ENCODE peak calls at places on chromosome 6, in seven cellular contexts. K, M, D, C, X, H and T are unnamed samples. For H3K4me1, the result is how much of the 10 kb centered on the place peaks cover.

GRCh38 chr6:132798820-132799538 is 542 bp upstream of the SLC18B1 start:
- DNase-seq in D (peak), K (peak), C (peak), X (peak), H (peak), M (peak), T (peak)

GRCh38 chr6:327538-328183 is 35.4 kb downstream of the DUSP22 start:
- DNase-seq in H (no peak), X (no peak), C (no peak), M (no peak), D (peak), K (no peak), T (no peak)

GRCh38 chr6:159679091-159680077 is 13.7 kb downstream of the SOD2 start:
- DNase-seq in M (no peak), D (no peak), X (no peak), K (no peak), H (no peak), C (no peak), T (no peak)

GRCh38 chr6:130697661-130698535 is 129.3 kb upstream of the SMLR1 start:
- DNase-seq in M (no peak), D (peak), C (no peak), K (no peak), X (no peak), H (peak), T (no peak)

GRCh38 chr6:101212640-101213039 is 180.9 kb upstream of the GRIK2 start:
- DNase-seq in M (no peak), K (no peak), D (no peak), C (no peak), H (no peak), X (no peak), T (no peak)

GRCh38 chr6:25253371-25253770 is 25.8 kb upstream of the CARMIL1 start:
- DNase-seq in H (no peak), M (no peak), K (no peak), C (no peak), D (no peak), X (no peak), T (no peak)

GRCh38 chr6:47235964-47236760 is 73.5 kb downstream of the TNFRSF21 start:
- DNase-seq in C (peak), M (no peak), H (peak), X (peak), D (no peak), K (no peak), T (no peak)

GRCh38 chr6:17902953-17903352 is 84.5 kb downstream of the KIF13A start:
- DNase-seq in X (no peak), C (no peak), M (no peak), H (no peak), K (no peak), D (no peak), T (no peak)

GRCh38 chr6:5422321-5422915 is 161.1 kb downstream of the FARS2 start:
- DNase-seq in M (no peak), X (no peak), D (peak), C (no peak), H (peak), K (peak), T (no peak)

GRCh38 chr6:166612471-166612881 is 14.6 kb downstream of the RPS6KA2 start:
- DNase-seq in H (no peak), D (no peak), K (no peak), C (no peak), M (no peak), X (no peak), T (no peak)

GRCh38 chr6:83853178-83853967 is at the start of gene RIPPLY2:
- DNase-seq in X (peak), D (peak), M (peak), H (peak), C (peak), K (peak), T (peak)

GRCh38 chr6:90190181-90190580 is 106.5 kb downstream of the BACH2 start:
- DNase-seq in K (no peak), H (no peak), D (no peak), C (no peak), M (no peak), X (no peak), T (no peak)

GRCh38 chr6:99613705-99614429 is 7.2 kb downstream of the PRDM13 start:
- DNase-seq in C (no peak), H (no peak), X (no peak), D (no peak), M (no peak), K (no peak), T (peak)

GRCh38 chr6:19325335-19325789 is 511.8 kb upstream of the ID4 start:
- DNase-seq in M (peak), D (no peak), K (no peak), X (no peak), H (no peak), C (no peak), T (no peak)

GRCh38 chr6:157110620-157111019 is 212.7 kb downstream of the TMEM242 start:
- DNase-seq in H (no peak), D (peak), K (no peak), C (no peak), M (no peak), X (no peak), T (no peak)

GRCh38 chr6:43877021-43877420 is 107.0 kb downstream of the VEGFA start:
- DNase-seq in H (no peak), X (no peak), M (no peak), C (no peak), D (no peak), K (no peak), T (no peak)

GRCh38 chr6:3296113-3296512 is 37.4 kb downstream of the PSMG4 start:
- DNase-seq in M (peak), C (no peak), K (no peak), X (no peak), H (peak), D (no peak), T (peak)

GRCh38 chr6:138012682-138013081 is 94.5 kb downstream of the PERP start:
- DNase-seq in H (no peak), M (no peak), K (no peak), D (no peak), X (no peak), C (no peak), T (no peak)

GRCh38 chr6:128519931-128520435 is 416 bp downstream of the PTPRK start:
- DNase-seq in H (peak), X (peak), C (peak), K (no peak), D (peak), M (peak), T (no peak)

GRCh38 chr6:119594907-119595306 is 245.3 kb upstream of the MAN1A1 start:
- DNase-seq in K (no peak), C (no peak), X (no peak), M (no peak), H (no peak), D (no peak), T (no peak)

GRCh38 chr6:167505199-167505598 is 180.3 kb downstream of the TTLL2 start:
- DNase-seq in H (no peak), C (no peak), M (no peak), D (peak), X (no peak), K (no peak), T (no peak)

GRCh38 chr6:110488606-110489005 is 12.2 kb upstream of the SLC22A16 start:
- DNase-seq in X (no peak), H (no peak), C (no peak), M (no peak), D (no peak), K (no peak), T (no peak)

GRCh38 chr6:125510405-125510804 is 208.6 kb upstream of the HDDC2 start:
- DNase-seq in K (no peak), X (no peak), M (no peak), C (no peak), H (no peak), D (no peak), T (no peak)

GRCh38 chr6:126040826-126041225 is 54.5 kb downstream of the TRMT11 start:
- DNase-seq in X (no peak), M (no peak), C (no peak), H (peak), D (peak), K (peak), T (no peak)

GRCh38 chr6:43931201-43931600 is 161.2 kb downstream of the VEGFA start:
- DNase-seq in K (no peak), D (no peak), X (peak), M (peak), H (no peak), C (no peak), T (no peak)

GRCh38 chr6:111861321-111861938 is 11.8 kb downstream of the FYN start:
- DNase-seq in D (no peak), M (no peak), X (no peak), K (no peak), H (no peak), C (no peak), T (no peak)

GRCh38 chr6:169266746-169267629 is 13.3 kb upstream of the THBS2 start:
- DNase-seq in D (no peak), H (no peak), C (no peak), X (no peak), M (no peak), K (no peak), T (no peak)

GRCh38 chr6:129191275-129191674 is 308.3 kb downstream of the LAMA2 start:
- DNase-seq in X (no peak), D (no peak), C (no peak), M (no peak), H (no peak), K (no peak), T (no peak)

GRCh38 chr6:16840291-16840690 is 79.0 kb upstream of the ATXN1 start:
- DNase-seq in M (no peak), D (no peak), K (no peak), H (no peak), X (no peak), C (no peak), T (no peak)

GRCh38 chr6:151005896-151006632 is 140.6 kb downstream of the MTHFD1L start:
- DNase-seq in D (peak), H (no peak), M (no peak), C (no peak), X (no peak), K (no peak), T (no peak)

GRCh38 chr6:43375693-43376092 is 6.2 kb upstream of the ZNF318 start:
- DNase-seq in M (no peak), H (no peak), D (no peak), C (no peak), X (no peak), K (no peak), T (no peak)

GRCh38 chr6:26272171-26272631 is 92.8 kb upstream of the BTN3A2 start:
- DNase-seq in K (peak), X (peak), H (no peak), C (peak), D (no peak), M (peak), T (peak)

GRCh38 chr6:126701799-126702198 is 361.9 kb downstream of the CENPW start:
- DNase-seq in M (no peak), K (no peak), X (no peak), D (no peak), H (no peak), C (no peak), T (no peak)

GRCh38 chr6:162533009-162533400 is 194.6 kb downstream of the PRKN start:
- DNase-seq in K (no peak), X (no peak), D (no peak), C (no peak), M (no peak), H (no peak), T (no peak)

GRCh38 chr6:170234419-170234818 is 56.5 kb downstream of the DLL1 start:
- DNase-seq in K (no peak), X (no peak), D (no peak), M (no peak), C (no peak), H (peak), T (no peak)

GRCh38 chr6:148999921-149000589 is 253.2 kb downstream of the UST start:
- DNase-seq in D (peak), M (peak), C (peak), X (peak), H (peak), K (no peak), T (peak)

GRCh38 chr6:145731432-145731831 is 3.9 kb downstream of the EPM2A start:
- DNase-seq in M (no peak), C (no peak), X (no peak), K (no peak), D (peak), H (no peak), T (no peak)

GRCh38 chr6:119076966-119077642 is 1.4 kb downstream of the FAM184A start:
- DNase-seq in D (no peak), X (no peak), H (no peak), K (no peak), M (no peak), C (no peak), T (no peak)

GRCh38 chr6:46453221-46453620 is 38.0 kb downstream of the RCAN2 start:
- DNase-seq in M (no peak), X (no peak), C (no peak), K (no peak), D (no peak), H (no peak), T (no peak)

GRCh38 chr6:31586013-31586412 is at the start of gene LST1:
- DNase-seq in K (no peak), D (peak), M (no peak), H (no peak), X (no peak), C (no peak), T (no peak)

GRCh38 chr6:31585531-31585930 is 546 bp upstream of the LST1 start:
- DNase-seq in X (no peak), D (no peak), M (no peak), H (no peak), C (no peak), K (no peak), T (no peak)

GRCh38 chr6:31588871-31589650 is 3.0 kb downstream of the LST1 start:
- DNase-seq in C (no peak), K (no peak), M (no peak), D (peak), X (no peak), H (no peak), T (no peak)

GRCh38 chr6:31587791-31588777 is 2.0 kb downstream of the LST1 start:
- DNase-seq in C (no peak), X (no peak), K (no peak), M (no peak), H (no peak), D (no peak), T (no peak)

GRCh38 chr6:31586596-31586995 is 519 bp downstream of the LST1 start:
- DNase-seq in X (no peak), K (peak), H (no peak), D (no peak), C (no peak), M (no peak), T (no peak)
- H3K4me1 ChIP-seq in X (under half), K (under half), H (under half), D (under half), C (half or more), M (under half), T (under half)

DNA sequence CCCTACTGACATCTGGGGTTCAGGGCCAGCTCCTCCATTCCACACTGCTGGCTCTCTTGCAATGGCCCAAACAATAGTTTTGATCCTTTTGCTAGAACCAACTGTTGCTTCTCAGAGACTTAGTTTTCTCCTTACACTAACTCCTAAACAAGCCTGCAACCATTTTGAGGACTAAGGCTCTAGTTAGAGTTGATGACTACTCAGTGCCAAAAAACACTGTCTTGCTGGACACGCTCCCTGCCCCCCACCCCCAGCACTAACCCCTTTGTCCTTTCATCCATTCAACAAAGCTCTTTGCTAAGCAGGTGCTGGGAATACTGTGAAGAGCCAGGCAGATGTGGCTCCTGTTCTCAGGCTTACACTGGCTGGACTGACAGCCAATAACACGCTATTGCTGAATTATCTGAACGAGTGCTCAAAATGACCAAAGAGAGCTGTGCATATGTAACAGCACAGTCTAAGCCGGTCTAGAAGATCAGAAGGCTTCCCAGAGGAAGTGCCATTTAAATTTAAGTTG is 17.6 kb downstream of the GCLC start:
- DNase-seq in H (no peak), K (no peak), C (no peak), X (no peak), M (no peak), D (no peak), T (no peak)
- H3K27ac ChIP-seq in H (no peak), K (no peak), C (no peak), X (peak), M (no peak), D (peak), T (no peak)

GRCh38 chr6:106187424-106187982 is 101.4 kb downstream of the PRDM1 start:
- DNase-seq in K (no peak), D (no peak), X (no peak), M (no peak), C (no peak), H (no peak), T (no peak)
- H3K4me1 ChIP-seq in K (under half), D (under half), X (under half), M (under half), C (under half), H (under half), T (under half)

DNA sequence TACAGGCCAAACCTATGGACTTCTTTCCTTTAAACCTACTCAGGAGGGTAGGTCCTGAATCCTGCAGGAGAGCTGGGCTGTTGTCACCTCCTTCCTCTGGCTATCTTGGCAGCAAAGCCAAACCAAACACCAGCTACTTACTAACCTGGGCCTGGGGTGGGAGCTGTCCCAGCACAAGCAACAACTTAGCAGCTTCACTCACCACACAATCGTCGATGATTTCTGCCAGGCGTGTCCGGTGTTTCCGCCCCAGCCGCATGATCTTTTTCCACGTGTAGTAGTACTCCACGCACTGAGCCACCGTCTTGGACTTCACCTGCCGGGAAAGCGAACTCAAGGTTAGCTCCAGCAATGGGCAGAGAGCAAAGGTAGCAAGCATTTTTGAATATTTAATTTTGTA is 25.4 kb upstream of the MRPS10 start:
- DNase-seq in D (no peak), X (no peak), K (no peak), C (peak), M (no peak), H (no peak), T (no peak)
- H3K27ac ChIP-seq in D (no peak), X (no peak), K (no peak), C (no peak), M (no peak), H (no peak), T (no peak)

DNA sequence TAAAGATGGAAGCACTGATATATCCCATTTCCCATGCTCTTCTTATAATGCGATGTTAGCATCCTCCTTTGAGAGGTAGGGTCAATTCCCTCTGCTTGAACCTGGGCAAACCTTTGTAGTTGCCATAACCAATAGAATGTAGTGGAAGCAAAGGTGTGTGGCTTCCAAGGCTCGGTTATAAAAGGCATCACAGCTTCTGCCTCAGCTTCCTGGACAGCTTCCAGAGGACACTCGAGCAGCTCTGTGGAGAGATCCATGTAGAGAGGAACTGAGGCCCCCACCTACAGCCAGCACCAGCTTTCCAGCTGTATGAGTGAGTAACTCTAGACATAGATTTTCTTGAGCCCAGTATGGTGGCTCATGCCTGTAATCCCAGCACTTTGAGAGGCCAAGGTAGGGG is 36.7 kb downstream of the FGD2 start:
- DNase-seq in X (no peak), D (no peak), C (no peak), M (no peak), H (no peak), K (no peak), T (no peak)
- H3K4me1 ChIP-seq in X (under half), D (under half), C (under half), M (under half), H (under half), K (under half), T (under half)

GRCh38 chr6:135995160-135995898 is 143.8 kb downstream of the PDE7B start:
- DNase-seq in C (no peak), D (peak), M (no peak), X (no peak), H (no peak), K (no peak), T (no peak)
- H3K27ac ChIP-seq in C (no peak), D (no peak), M (no peak), X (peak), H (no peak), K (no peak), T (no peak)

DNA sequence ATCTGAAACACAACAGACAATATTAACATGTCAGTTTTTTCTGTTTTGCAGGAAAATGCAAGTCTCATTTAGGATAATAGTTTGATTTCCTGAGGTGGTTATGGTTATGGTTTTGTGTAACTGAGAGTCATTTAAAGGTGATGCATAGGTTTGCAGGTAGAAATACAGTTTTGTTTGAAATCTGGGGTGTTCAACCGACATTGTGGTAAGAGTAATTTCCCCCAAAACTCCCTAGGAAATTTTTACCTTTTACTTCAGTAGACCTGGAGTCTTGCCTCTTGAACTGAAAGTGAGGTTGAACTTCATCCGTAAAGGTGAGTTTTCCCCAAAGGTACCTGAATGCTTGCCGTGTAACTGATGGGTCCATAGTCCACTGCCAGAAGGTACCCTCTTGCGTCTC is 71.4 kb downstream of the JARID2 start:
- DNase-seq in D (no peak), X (no peak), K (no peak), C (no peak), M (no peak), H (no peak), T (no peak)
- H3K4me1 ChIP-seq in D (under half), X (half or more), K (under half), C (under half), M (under half), H (under half), T (under half)

DNA sequence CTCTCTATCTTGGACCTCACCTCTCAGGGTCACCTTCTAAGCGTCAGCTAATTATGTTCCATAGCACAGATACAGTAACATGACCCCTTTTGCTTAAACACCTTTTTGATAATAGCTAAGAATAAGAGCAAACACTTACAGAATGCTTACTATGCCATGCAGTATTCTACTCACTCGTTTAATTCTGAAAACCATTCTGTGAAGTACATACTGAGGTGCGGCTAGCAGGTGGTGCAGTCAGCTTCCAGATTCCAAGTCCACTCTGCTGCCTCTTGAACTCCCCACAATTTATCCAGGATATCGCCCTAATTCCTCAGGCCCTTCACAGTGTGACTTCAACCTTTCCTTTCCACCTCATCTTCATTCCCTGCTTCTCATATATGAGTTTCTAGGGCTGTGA is 130.3 kb downstream of the PDSS2 start:
- DNase-seq in M (no peak), C (no peak), H (no peak), D (no peak), K (no peak), X (no peak), T (no peak)
- H3K27ac ChIP-seq in M (no peak), C (no peak), H (no peak), D (no peak), K (no peak), X (no peak), T (no peak)